ENCODE peak calls at places on chromosome 12, in six cellular contexts. L, P, F, J, E and W are unnamed samples.

GRCh38 chr12:102756564-102756963 is 160.5 kb downstream of the PAH start:
- DNase-seq in L (no peak), P (no peak), F (no peak), J (no peak), E (no peak), W (no peak)

GRCh38 chr12:89707623-89707991 is 1.0 kb downstream of the ATP2B1 start:
- DNase-seq in L (no peak), P (no peak), F (no peak), J (no peak), E (no peak), W (peak; percentile 21)

GRCh38 chr12:57726884-57727757 is 11.4 kb downstream of the AGAP2 start:
- DNase-seq in L (no peak), P (no peak), F (no peak), J (peak; percentile 34), E (peak; percentile 47), W (peak; percentile 63)

GRCh38 chr12:24015771-24016170 is 66.3 kb upstream of the SOX5 start:
- DNase-seq in L (no peak), P (no peak), F (no peak), J (no peak), E (no peak), W (no peak)

GRCh38 chr12:93273834-93274705 is 103.7 kb upstream of the NUDT4 start:
- DNase-seq in L (no peak), P (no peak), F (no peak), J (no peak), E (no peak), W (no peak)

GRCh38 chr12:121364657-121365265 is 12.6 kb upstream of the ANAPC5 start:
- DNase-seq in L (no peak), P (no peak), F (no peak), J (no peak), E (no peak), W (no peak)

GRCh38 chr12:94638521-94638920 is 11.8 kb downstream of the TMCC3 start:
- DNase-seq in L (no peak), P (no peak), F (no peak), J (no peak), E (no peak), W (no peak)

GRCh38 chr12:39441963-39442894 is 691 bp downstream of the KIF21A start:
- DNase-seq in L (no peak), P (peak; percentile 49), F (no peak), J (no peak), E (peak; percentile 34), W (peak; percentile 69)

GRCh38 chr12:47988073-47989022 is 15.9 kb downstream of the COL2A1 start:
- DNase-seq in L (no peak), P (no peak), F (no peak), J (no peak), E (no peak), W (peak; percentile 36)

DNA sequence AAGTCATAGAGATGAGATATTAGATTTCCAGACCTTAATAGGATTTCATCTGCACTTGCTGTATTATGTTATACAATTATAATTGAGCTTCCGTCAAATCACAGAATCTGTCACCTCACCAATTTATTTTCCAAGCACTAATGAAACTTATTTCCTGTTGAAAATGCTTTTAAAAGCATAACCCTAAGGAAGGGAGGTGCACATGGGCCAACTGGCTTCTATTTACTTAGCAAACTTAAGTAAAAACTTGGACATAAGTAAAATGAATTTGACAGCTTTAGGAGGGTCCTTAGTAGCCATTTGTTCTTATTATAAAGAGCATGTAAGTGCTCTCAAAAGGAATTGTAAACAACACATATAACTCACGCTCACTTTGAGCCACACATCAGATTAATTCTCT is 462.2 kb upstream of the TMPO start:
- DNase-seq in L (no peak), P (no peak), F (no peak), J (no peak), E (no peak), W (no peak)
- H3K27ac ChIP-seq in L (no peak overlapping the region), P (no peak overlapping the region), F (no peak overlapping the region), J (no peak overlapping the region), E (no peak overlapping the region), W (no peak overlapping the region)

GRCh38 chr12:114420553-114420952 is 14.6 kb upstream of the TBX5 start:
- DNase-seq in L (no peak), P (no peak), F (no peak), J (no peak), E (no peak), W (no peak)
- TF ChIP-seq CTCF in L (no peak), P (no peak), F (no peak), J (no peak), E (no peak), W (no peak)

GRCh38 chr12:128864516-128865186 is 11.4 kb downstream of the GLT1D1 start:
- DNase-seq in L (no peak), P (no peak), F (no peak), J (no peak), E (no peak), W (no peak)
- TF ChIP-seq POLR2A in L (no peak), P (no peak), F (no peak), J (no peak), E (no peak), W (no peak)

GRCh38 chr12:77847060-77847541 is 16.4 kb downstream of the NAV3 start:
- DNase-seq in L (no peak), P (no peak), F (peak; percentile 75), J (no peak), E (no peak), W (no peak)

GRCh38 chr12:77842430-77842829 is 11.7 kb downstream of the NAV3 start:
- DNase-seq in L (no peak), P (peak; percentile 17), F (no peak), J (no peak), E (no peak), W (no peak)

GRCh38 chr12:77845831-77846230 is 15.1 kb downstream of the NAV3 start:
- DNase-seq in L (no peak), P (no peak), F (no peak), J (no peak), E (no peak), W (no peak)

GRCh38 chr12:77850698-77851097 is 20.0 kb downstream of the NAV3 start:
- DNase-seq in L (no peak), P (no peak), F (no peak), J (no peak), E (no peak), W (no peak)

GRCh38 chr12:77847665-77848431 is 17.2 kb downstream of the NAV3 start:
- DNase-seq in L (no peak), P (no peak), F (peak; percentile 26), J (no peak), E (no peak), W (no peak)
- H3K27ac ChIP-seq in L (peak overlapping the region; percentile 18), P (no peak overlapping the region), F (peak overlapping the region; percentile 82), J (peak overlapping the region; percentile 56), E (peak overlapping the region; percentile 2), W (no peak overlapping the region)

DNA sequence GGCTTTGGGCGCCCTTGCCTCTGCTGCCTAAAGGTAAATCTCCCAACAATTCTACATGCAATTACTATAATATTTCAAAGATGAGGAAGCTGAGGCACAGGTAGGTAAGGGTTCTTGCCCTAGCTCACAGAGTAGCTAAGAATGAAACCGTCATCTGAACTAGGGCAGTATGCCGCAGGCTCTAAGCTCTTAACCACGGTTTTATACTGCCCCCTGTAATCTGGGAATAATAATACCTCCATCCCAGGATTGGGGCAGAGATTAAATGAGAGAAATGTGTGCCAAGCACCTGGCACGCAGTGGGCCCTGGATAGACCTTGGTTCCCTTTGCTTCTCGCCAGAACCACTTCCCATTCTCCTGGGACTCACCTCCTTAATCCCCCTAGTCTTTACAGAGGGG is 1.5 kb upstream of the HRK start:
- DNase-seq in L (no peak), P (peak; percentile 75), F (no peak), J (no peak), E (no peak), W (no peak)
- TF ChIP-seq CTCF in L (no peak), P (peak; percentile 55), F (peak; percentile 23), J (no peak), E (no peak), W (no peak)

GRCh38 chr12:53004178-53004577 is 2.1 kb upstream of the EIF4B start:
- DNase-seq in L (no peak), P (peak; percentile 47), F (no peak), J (no peak), E (no peak), W (peak; percentile 40)

GRCh38 chr12:53005215-53005985 is 856 bp upstream of the EIF4B start:
- DNase-seq in L (no peak), P (peak; percentile 33), F (no peak), J (peak; percentile 30), E (no peak), W (peak; percentile 40)

GRCh38 chr12:53005986-53006809 is at the start of gene EIF4B:
- DNase-seq in L (peak; percentile 99), P (peak; percentile 100), F (peak; percentile 99), J (peak; percentile 99), E (peak; percentile 100), W (peak; percentile 100)

GRCh38 chr12:53004582-53004981 is 1.7 kb upstream of the EIF4B start:
- DNase-seq in L (no peak), P (peak; percentile 45), F (no peak), J (no peak), E (no peak), W (peak; percentile 32)

GRCh38 chr12:53006810-53007742 is 820 bp downstream of the EIF4B start:
- DNase-seq in L (peak; percentile 17), P (peak; percentile 93), F (peak; percentile 32), J (peak; percentile 48), E (peak; percentile 75), W (peak; percentile 85)
- TF ChIP-seq POLR2A in L (no peak), P (peak; percentile 56), F (peak; percentile 85), J (no peak), E (no peak), W (no peak)

GRCh38 chr12:40802656-40803055 is 110.4 kb downstream of the CNTN1 start:
- DNase-seq in L (no peak), P (peak; percentile 34), F (no peak), J (no peak), E (no peak), W (no peak)
- H3K27ac ChIP-seq in L (no peak overlapping the region), P (no peak overlapping the region), F (no peak overlapping the region), J (no peak overlapping the region), E (no peak overlapping the region), W (no peak overlapping the region)